ENCODE peak calls at places on chromosome 15, in four cellular contexts. One of them, this sample, is unnamed.
A peak's percentile ranks its signal among the peaks of the same experiment; 100 is the strongest.

GRCh38 chr15:63012444-63012843 is 30.1 kb upstream of the TPM1 start:
- DNase-seq in body of pancreas: no peak
- DNase-seq in lower lobe of right lung: no peak
- DNase-seq in thoracic aorta: no peak
- DNase-seq in this sample: no peak

GRCh38 chr15:70802629-70803028 is 39.3 kb upstream of the UACA start:
- DNase-seq in lower lobe of right lung: no peak
- DNase-seq in thoracic aorta: no peak
- DNase-seq in body of pancreas: no peak
- DNase-seq in this sample: no peak

GRCh38 chr15:100292010-100292409 is 49.8 kb downstream of the ADAMTS17 start:
- DNase-seq in lower lobe of right lung: no peak
- DNase-seq in body of pancreas: no peak
- DNase-seq in thoracic aorta: no peak
- DNase-seq in this sample: no peak

GRCh38 chr15:99658000-99658399 is 75.2 kb downstream of the LYSMD4 start:
- DNase-seq in lower lobe of right lung: no peak
- DNase-seq in thoracic aorta: no peak
- DNase-seq in body of pancreas: no peak
- DNase-seq in this sample: no peak

GRCh38 chr15:88649286-88649733 is 10.5 kb downstream of the ISG20 start:
- DNase-seq in body of pancreas: no peak
- DNase-seq in thoracic aorta: no peak
- DNase-seq in lower lobe of right lung: no peak
- DNase-seq in this sample: no peak

GRCh38 chr15:57320543-57321220 is 55.6 kb upstream of the CGNL1 start:
- DNase-seq in thoracic aorta: no peak
- DNase-seq in body of pancreas: no peak
- DNase-seq in lower lobe of right lung: no peak
- DNase-seq in this sample: no peak

GRCh38 chr15:20646529-20647142 is 105.0 kb upstream of the GOLGA6L6 start:
- DNase-seq in body of pancreas: no peak
- DNase-seq in thoracic aorta: no peak
- DNase-seq in lower lobe of right lung: no peak
- DNase-seq in this sample: no peak

GRCh38 chr15:70597056-70597603 is 166.2 kb downstream of the UACA start:
- DNase-seq in thoracic aorta: no peak
- DNase-seq in lower lobe of right lung: no peak
- DNase-seq in body of pancreas: no peak
- DNase-seq in this sample: no peak

GRCh38 chr15:45262906-45263456 is 10.9 kb downstream of the SLC28A2 start:
- DNase-seq in body of pancreas: no peak
- DNase-seq in lower lobe of right lung: no peak
- DNase-seq in thoracic aorta: no peak
- DNase-seq in this sample: no peak

GRCh38 chr15:23073890-23074631 is 34.7 kb upstream of the TUBGCP5 start:
- DNase-seq in body of pancreas: peak; percentile 59
- DNase-seq in lower lobe of right lung: peak; percentile 58
- DNase-seq in thoracic aorta: no peak
- DNase-seq in this sample: no peak

GRCh38 chr15:77543159-77543882 is 89.4 kb downstream of the LINGO1 start:
- DNase-seq in lower lobe of right lung: peak; percentile 90
- DNase-seq in thoracic aorta: peak; percentile 20
- DNase-seq in body of pancreas: peak; percentile 91
- DNase-seq in this sample: peak; percentile 80

GRCh38 chr15:70254186-70254974 is 156.7 kb upstream of the TLE3 start:
- DNase-seq in body of pancreas: no peak
- DNase-seq in thoracic aorta: no peak
- DNase-seq in lower lobe of right lung: no peak
- DNase-seq in this sample: no peak

GRCh38 chr15:70508561-70509281 is 254.6 kb downstream of the UACA start:
- DNase-seq in thoracic aorta: no peak
- DNase-seq in body of pancreas: no peak
- DNase-seq in lower lobe of right lung: peak; percentile 73
- DNase-seq in this sample: no peak

GRCh38 chr15:41891226-41891625 is 2.6 kb downstream of the SPTBN5 start:
- DNase-seq in body of pancreas: no peak
- DNase-seq in lower lobe of right lung: no peak
- DNase-seq in thoracic aorta: no peak
- DNase-seq in this sample: no peak

GRCh38 chr15:87576486-87577176 is 679.9 kb downstream of the NTRK3 start:
- DNase-seq in lower lobe of right lung: no peak
- DNase-seq in thoracic aorta: no peak
- DNase-seq in body of pancreas: no peak
- DNase-seq in this sample: no peak

GRCh38 chr15:42136513-42136912 is 19.9 kb downstream of the PLA2G4F start:
- DNase-seq in thoracic aorta: no peak
- DNase-seq in body of pancreas: no peak
- DNase-seq in lower lobe of right lung: no peak
- DNase-seq in this sample: no peak

GRCh38 chr15:76433798-76434400 is 97.3 kb downstream of the ISL2 start:
- DNase-seq in lower lobe of right lung: no peak
- DNase-seq in body of pancreas: no peak
- DNase-seq in thoracic aorta: no peak
- DNase-seq in this sample: no peak

GRCh38 chr15:85745525-85745924 is 49.2 kb downstream of the KLHL25 start:
- DNase-seq in lower lobe of right lung: no peak
- DNase-seq in body of pancreas: no peak
- DNase-seq in thoracic aorta: no peak
- DNase-seq in this sample: no peak

GRCh38 chr15:89096664-89097063 is 8.4 kb downstream of the ABHD2 start:
- DNase-seq in body of pancreas: no peak
- DNase-seq in lower lobe of right lung: no peak
- DNase-seq in thoracic aorta: no peak
- DNase-seq in this sample: no peak

GRCh38 chr15:89115547-89115946 is 27.3 kb downstream of the ABHD2 start:
- DNase-seq in lower lobe of right lung: no peak
- DNase-seq in body of pancreas: peak; percentile 93
- DNase-seq in thoracic aorta: no peak
- DNase-seq in this sample: peak; percentile 62

GRCh38 chr15:31024979-31025378 is 33.6 kb upstream of the MTMR10 start:
- DNase-seq in body of pancreas: no peak
- DNase-seq in lower lobe of right lung: no peak
- DNase-seq in thoracic aorta: no peak
- DNase-seq in this sample: no peak

GRCh38 chr15:66617137-66618090 is 51.6 kb upstream of the LCTL start:
- DNase-seq in lower lobe of right lung: peak; percentile 85
- DNase-seq in thoracic aorta: peak; percentile 61
- DNase-seq in body of pancreas: peak; percentile 80
- DNase-seq in this sample: peak; percentile 93

GRCh38 chr15:90425726-90426346 is 37.8 kb downstream of the IQGAP1 start:
- DNase-seq in lower lobe of right lung: no peak
- DNase-seq in thoracic aorta: no peak
- DNase-seq in body of pancreas: no peak
- DNase-seq in this sample: no peak

GRCh38 chr15:46251873-46252272 is 617.0 kb downstream of the SQOR start:
- DNase-seq in thoracic aorta: no peak
- DNase-seq in body of pancreas: no peak
- DNase-seq in lower lobe of right lung: no peak
- DNase-seq in this sample: no peak

GRCh38 chr15:73467758-73468157 is 24.8 kb downstream of the REC114 start:
- DNase-seq in body of pancreas: no peak
- DNase-seq in thoracic aorta: no peak
- DNase-seq in lower lobe of right lung: no peak
- DNase-seq in this sample: no peak

GRCh38 chr15:83695901-83696425 is 42.0 kb downstream of the ADAMTSL3 start:
- DNase-seq in lower lobe of right lung: no peak
- DNase-seq in thoracic aorta: no peak
- DNase-seq in body of pancreas: no peak
- DNase-seq in this sample: no peak

GRCh38 chr15:62362608-62363007 is 197.5 kb upstream of the C2CD4B start:
- DNase-seq in lower lobe of right lung: no peak
- DNase-seq in body of pancreas: no peak
- DNase-seq in thoracic aorta: no peak
- DNase-seq in this sample: no peak

GRCh38 chr15:67421105-67421504 is 99.8 kb upstream of the C15orf61 start:
- DNase-seq in body of pancreas: no peak
- DNase-seq in thoracic aorta: no peak
- DNase-seq in lower lobe of right lung: no peak
- DNase-seq in this sample: no peak

GRCh38 chr15:48617619-48618018 is 27.9 kb downstream of the FBN1 start:
- DNase-seq in lower lobe of right lung: peak; percentile 52
- DNase-seq in thoracic aorta: no peak
- DNase-seq in body of pancreas: peak; percentile 23
- DNase-seq in this sample: no peak

GRCh38 chr15:47937834-47938233 is 183.0 kb upstream of the SLC24A5 start:
- DNase-seq in lower lobe of right lung: no peak
- DNase-seq in body of pancreas: no peak
- DNase-seq in thoracic aorta: no peak
- DNase-seq in this sample: no peak

GRCh38 chr15:36468746-36469145 is 110.7 kb upstream of the CDIN1 start:
- DNase-seq in lower lobe of right lung: peak; percentile 50
- DNase-seq in thoracic aorta: no peak
- DNase-seq in body of pancreas: no peak
- DNase-seq in this sample: no peak

GRCh38 chr15:67149859-67150824 is 84.7 kb downstream of the SMAD3 start:
- DNase-seq in thoracic aorta: peak; percentile 63
- DNase-seq in body of pancreas: peak; percentile 79
- DNase-seq in lower lobe of right lung: no peak
- DNase-seq in this sample: peak; percentile 77

GRCh38 chr15:36177590-36178281 is 401.7 kb upstream of the CDIN1 start:
- DNase-seq in lower lobe of right lung: no peak
- DNase-seq in body of pancreas: no peak
- DNase-seq in thoracic aorta: no peak
- DNase-seq in this sample: no peak

GRCh38 chr15:69904296-69904560 is 193.5 kb downstream of the TLE3 start:
- DNase-seq in lower lobe of right lung: no peak
- DNase-seq in thoracic aorta: no peak
- DNase-seq in body of pancreas: no peak
- DNase-seq in this sample: no peak

GRCh38 chr15:66802087-66803001 is 100.3 kb downstream of the SMAD6 start:
- DNase-seq in thoracic aorta: no peak
- DNase-seq in body of pancreas: no peak
- DNase-seq in lower lobe of right lung: no peak
- DNase-seq in this sample: no peak

GRCh38 chr15:88187195-88187594 is 69.3 kb downstream of the NTRK3 start:
- DNase-seq in body of pancreas: no peak
- DNase-seq in thoracic aorta: no peak
- DNase-seq in lower lobe of right lung: no peak
- DNase-seq in this sample: no peak

GRCh38 chr15:98177950-98178848 is 217.7 kb downstream of the ARRDC4 start:
- DNase-seq in body of pancreas: peak; percentile 46
- DNase-seq in thoracic aorta: no peak
- DNase-seq in lower lobe of right lung: no peak
- DNase-seq in this sample: no peak

GRCh38 chr15:75030023-75030413 is 6.6 kb downstream of the PPCDC start:
- DNase-seq in lower lobe of right lung: no peak
- DNase-seq in thoracic aorta: peak; percentile 42
- DNase-seq in body of pancreas: no peak
- DNase-seq in this sample: peak; percentile 63

GRCh38 chr15:91975241-91975978 is 121.9 kb downstream of the SLCO3A1 start:
- DNase-seq in body of pancreas: no peak
- DNase-seq in lower lobe of right lung: no peak
- DNase-seq in thoracic aorta: no peak
- DNase-seq in this sample: no peak
- H3K27me3 ChIP-seq in body of pancreas: no peaks in the 10 kb centered on the region
- H3K27me3 ChIP-seq in lower lobe of right lung: no peaks in the 10 kb centered on the region
- H3K27me3 ChIP-seq in thoracic aorta: no peaks in the 10 kb centered on the region
- H3K27me3 ChIP-seq in this sample: no peaks in the 10 kb centered on the region

DNA sequence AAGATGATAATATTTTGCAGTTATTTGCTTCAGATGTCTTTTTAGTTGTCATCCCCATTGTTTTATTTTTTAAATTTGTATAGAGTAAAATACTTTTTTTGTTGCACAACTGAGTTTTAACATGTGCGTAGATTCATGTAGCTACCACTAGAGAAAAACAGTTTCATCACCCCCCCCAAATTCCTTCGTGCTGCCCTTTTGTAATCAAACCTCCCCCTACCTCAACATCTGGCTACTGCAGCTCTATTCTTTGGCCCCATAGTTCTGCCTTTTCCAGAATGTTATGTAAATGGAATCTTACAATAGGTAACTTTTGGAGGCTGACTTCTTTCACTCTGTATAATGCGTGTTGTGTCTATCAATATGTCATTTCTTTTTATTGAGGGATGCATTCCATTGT is 232.0 kb upstream of the RASGRP1 start:
- DNase-seq in lower lobe of right lung: no peak
- DNase-seq in body of pancreas: no peak
- DNase-seq in thoracic aorta: no peak
- DNase-seq in this sample: no peak
- TF ChIP-seq CTCF in lower lobe of right lung: no peak
- TF ChIP-seq CTCF in body of pancreas: no peak
- TF ChIP-seq CTCF in thoracic aorta: no peak
- TF ChIP-seq CTCF in this sample: no peak

GRCh38 chr15:91566116-91566515 is 287.4 kb upstream of the SLCO3A1 start:
- DNase-seq in thoracic aorta: no peak
- DNase-seq in body of pancreas: no peak
- DNase-seq in lower lobe of right lung: no peak
- DNase-seq in this sample: no peak

GRCh38 chr15:91561371-91562100 is 292.0 kb upstream of the SLCO3A1 start:
- DNase-seq in thoracic aorta: no peak
- DNase-seq in lower lobe of right lung: no peak
- DNase-seq in body of pancreas: no peak
- DNase-seq in this sample: peak; percentile 48

GRCh38 chr15:91568036-91568435 is 285.5 kb upstream of the SLCO3A1 start:
- DNase-seq in thoracic aorta: no peak
- DNase-seq in body of pancreas: no peak
- DNase-seq in lower lobe of right lung: no peak
- DNase-seq in this sample: no peak

GRCh38 chr15:91559066-91559465 is 294.4 kb upstream of the SLCO3A1 start:
- DNase-seq in body of pancreas: no peak
- DNase-seq in lower lobe of right lung: no peak
- DNase-seq in thoracic aorta: no peak
- DNase-seq in this sample: no peak

DNA sequence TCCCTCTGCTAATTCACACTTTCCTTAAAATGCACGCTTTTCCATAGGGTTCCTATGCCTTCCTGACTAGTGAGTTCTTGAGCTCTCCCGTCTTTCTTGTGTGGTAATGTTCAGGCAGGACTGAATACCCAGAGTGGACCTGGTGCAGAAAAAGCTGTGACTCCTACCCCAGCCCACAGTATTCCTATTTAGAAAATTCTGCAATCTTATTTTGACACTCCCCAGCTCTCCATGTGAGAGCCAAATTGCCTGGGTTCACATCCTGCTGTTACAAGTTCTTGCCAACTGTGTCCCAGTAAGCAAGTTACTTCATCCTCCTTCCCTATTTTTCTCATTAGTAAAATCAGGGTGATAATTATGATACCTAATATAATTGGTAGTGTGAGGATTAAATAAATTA is 290.8 kb upstream of the SLCO3A1 start:
- DNase-seq in thoracic aorta: no peak
- DNase-seq in body of pancreas: no peak
- DNase-seq in lower lobe of right lung: no peak
- DNase-seq in this sample: no peak
- H3K4me3 ChIP-seq in thoracic aorta: no peak overlapping the region
- H3K4me3 ChIP-seq in body of pancreas: no peak overlapping the region
- H3K4me3 ChIP-seq in lower lobe of right lung: no peak overlapping the region
- H3K4me3 ChIP-seq in this sample: no peak overlapping the region

DNA sequence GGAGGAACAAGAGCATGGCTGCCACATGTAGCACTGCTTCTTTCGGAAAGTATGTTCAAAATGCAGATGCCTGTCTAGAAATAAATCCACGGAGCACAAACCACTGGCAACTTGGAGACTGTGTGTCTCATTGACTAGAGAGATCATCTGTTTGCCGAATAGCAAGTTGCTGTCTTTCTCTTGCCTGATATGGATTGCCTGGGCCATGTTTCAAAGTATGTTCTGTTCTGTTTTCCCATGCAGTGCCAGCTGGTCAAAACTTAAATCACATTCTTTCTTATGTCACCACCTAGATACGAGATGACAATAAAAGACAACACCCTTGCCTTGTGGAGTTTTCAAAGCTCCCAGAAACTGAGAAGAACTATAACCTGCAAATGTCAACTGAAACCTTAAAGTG is 318.9 kb downstream of the RYR3 start:
- DNase-seq in lower lobe of right lung: no peak
- DNase-seq in thoracic aorta: no peak
- DNase-seq in body of pancreas: no peak
- DNase-seq in this sample: no peak
- H3K27me3 ChIP-seq in lower lobe of right lung: no peaks in the 10 kb centered on the region
- H3K27me3 ChIP-seq in thoracic aorta: no peaks in the 10 kb centered on the region
- H3K27me3 ChIP-seq in body of pancreas: no peaks in the 10 kb centered on the region
- H3K27me3 ChIP-seq in this sample: no peaks in the 10 kb centered on the region